ENCODE peak calls at places on chromosomes 11 and 22, in five cellular contexts. E is Calu3, F is NCI-H1105, A is HEK293T, D is colonic mucosa. L is an unnamed sample.

GRCh38 chr11:113382121-113382520 is 5.5 kb upstream of the ANKK1 start:
- DNase-seq in D (no peak), E (no peak), A (no peak), F (no peak), L (no peak)

GRCh38 chr11:6681949-6682348 is 1.2 kb downstream of the MRPL17 start:
- DNase-seq in E (peak; percentile 3), D (no peak), A (no peak), F (no peak), L (no peak)

GRCh38 chr22:36285017-36285416 is 32.1 kb downstream of the APOL1 start:
- DNase-seq in F (no peak), D (no peak), E (no peak), A (no peak), L (no peak)

GRCh38 chr11:116122697-116123472 is 618.7 kb upstream of the CADM1 start:
- DNase-seq in A (no peak), D (peak; percentile 3), E (no peak), F (no peak), L (no peak)

GRCh38 chr11:132972565-132972964 is 559.7 kb downstream of the OPCML start:
- DNase-seq in D (no peak), E (no peak), F (no peak), A (no peak), L (no peak)

GRCh38 chr22:25027052-25027525 is 74.6 kb downstream of the KIAA1671 start:
- DNase-seq in A (no peak), D (peak; percentile 74), E (no peak), F (no peak), L (no peak)

GRCh38 chr11:1451781-1452470 is 34.7 kb downstream of the MOB2 start:
- DNase-seq in D (no peak), F (no peak), E (no peak), A (no peak), L (no peak)

GRCh38 chr11:119641991-119642745 is 86.8 kb downstream of the NECTIN1 start:
- DNase-seq in F (peak; percentile 54), D (no peak), A (peak; percentile 73), E (peak; percentile 33), L (peak; percentile 4)

GRCh38 chr22:26671317-26672059 is 14.1 kb downstream of the MIAT start:
- DNase-seq in D (peak; percentile 45), A (no peak), E (peak; percentile 27), F (peak; percentile 66), L (no peak)

GRCh38 chr22:30718491-30718890 is 23.8 kb downstream of the OSBP2 start:
- DNase-seq in E (no peak), D (no peak), A (no peak), F (no peak), L (no peak)

GRCh38 chr11:9527481-9528140 is 45.9 kb upstream of the WEE1 start:
- DNase-seq in F (no peak), A (no peak), D (peak; percentile 42), E (no peak), L (no peak)

GRCh38 chr11:69923196-69923595 is 104.0 kb upstream of the FGF3 start:
- DNase-seq in A (no peak), E (no peak), D (no peak), F (no peak), L (no peak)

GRCh38 chr11:68446046-68446725 is 14.4 kb upstream of the PPP6R3 start:
- DNase-seq in D (no peak), E (no peak), F (no peak), A (no peak), L (no peak)

GRCh38 chr22:20429254-20430100 is 8.1 kb downstream of the SCARF2 start:
- DNase-seq in F (peak; percentile 57), A (no peak), D (peak; percentile 91), E (peak; percentile 58), L (no peak)

GRCh38 chr11:86515297-86516094 is 140.8 kb downstream of the CCDC81 start:
- DNase-seq in F (no peak), A (peak; percentile 17), D (no peak), E (no peak), L (no peak)

GRCh38 chr11:74397531-74398243 is 546 bp downstream of the PGM2L1 start:
- DNase-seq in F (peak; percentile 29), A (peak; percentile 36), E (peak; percentile 43), D (peak; percentile 68), L (peak; percentile 71)

GRCh38 chr22:46105494-46106278 is 44.6 kb upstream of the PPARA start:
- DNase-seq in A (no peak), E (peak; percentile 85), F (no peak), D (no peak), L (no peak)

GRCh38 chr11:10699072-10699471 is 5.5 kb upstream of the IRAG1 start:
- DNase-seq in E (no peak), A (no peak), F (no peak), D (no peak), L (no peak)

GRCh38 chr11:44775366-44776356 is 48.9 kb downstream of the TSPAN18 start:
- DNase-seq in D (peak; percentile 64), E (peak; percentile 83), A (peak; percentile 85), F (peak; percentile 28), L (no peak)

GRCh38 chr11:31967404-31967950 is 123.4 kb upstream of the RCN1 start:
- DNase-seq in E (no peak), A (no peak), D (no peak), F (no peak), L (no peak)

GRCh38 chr11:36249271-36249670 is 40.0 kb downstream of the COMMD9 start:
- DNase-seq in E (no peak), A (no peak), F (no peak), D (no peak), L (no peak)

GRCh38 chr11:117597083-117597482 is 199.9 kb downstream of the DSCAML1 start:
- DNase-seq in E (peak; percentile 25), F (no peak), D (peak; percentile 30), A (peak; percentile 57), L (no peak)

GRCh38 chr11:26193714-26194373 is 138.1 kb upstream of the ANO3 start:
- DNase-seq in A (no peak), F (no peak), D (no peak), E (no peak), L (no peak)

GRCh38 chr11:71937826-71938225 is 9.0 kb downstream of the RNF121 start:
- DNase-seq in A (no peak), F (no peak), D (no peak), E (no peak), L (no peak)

GRCh38 chr11:47186937-47187681 is 875 bp upstream of the PACSIN3 start:
- DNase-seq in D (peak; percentile 45), A (no peak), E (peak; percentile 45), F (no peak), L (peak; percentile 28)

GRCh38 chr11:16741473-16741872 is 3.0 kb downstream of the C11orf58 start:
- DNase-seq in D (no peak), E (no peak), F (no peak), A (no peak), L (no peak)

GRCh38 chr11:61080526-61080925 is 21.8 kb upstream of the CD5 start:
- DNase-seq in E (no peak), A (no peak), F (no peak), D (no peak), L (no peak)